ENCODE peak calls at places on chromosomes 3 and 15, in four cellular contexts. O is body of pancreas, H is GM12878, D is HepG2. C is an unnamed sample.

GRCh38 chr3:54870423-54870822 is 57.4 kb downstream of the LRTM1 start:
- ATAC-seq in D (peak; percentile 50), H (no peak), O (no peak), C (peak; percentile 60)

GRCh38 chr15:34927726-34928125 is 41.8 kb downstream of the AQR start:
- ATAC-seq in D (no peak), H (no peak), O (no peak), C (no peak)

GRCh38 chr15:62853833-62854210 is 188.7 kb upstream of the TPM1 start:
- ATAC-seq in D (no peak), H (no peak), O (no peak), C (no peak)

GRCh38 chr3:30438121-30438520 is 168.3 kb upstream of the TGFBR2 start:
- ATAC-seq in O (no peak), D (no peak), H (peak; percentile 38), C (no peak)

GRCh38 chr15:81723758-81724157 is 322.1 kb downstream of the MEX3B start:
- ATAC-seq in D (no peak), H (no peak), O (no peak), C (peak; percentile 70)

GRCh38 chr3:170274641-170275040 is 52.4 kb downstream of the PRKCI start:
- ATAC-seq in H (peak; percentile 27), D (no peak), O (no peak), C (no peak)

GRCh38 chr3:152259480-152259879 is 9.2 kb upstream of the MBNL1 start:
- ATAC-seq in H (no peak), O (no peak), D (no peak), C (no peak)

GRCh38 chr3:71047616-71048531 is 535.7 kb downstream of the FOXP1 start:
- ATAC-seq in D (no peak), H (no peak), O (no peak), C (no peak)

GRCh38 chr15:98728107-98728810 is 79.9 kb downstream of the IGF1R start:
- ATAC-seq in O (no peak), D (peak; percentile 3), H (no peak), C (peak; percentile 7)

GRCh38 chr3:11499144-11499543 is 144.6 kb downstream of the VGLL4 start:
- ATAC-seq in H (no peak), O (peak; percentile 49), D (peak; percentile 38), C (peak; percentile 79)

GRCh38 chr15:29924750-29925149 is 102.5 kb upstream of the TJP1 start:
- ATAC-seq in O (peak; percentile 85), H (no peak), D (peak; percentile 87), C (no peak)

GRCh38 chr3:69649713-69650419 is 89.4 kb upstream of the MITF start:
- ATAC-seq in H (no peak), D (no peak), O (no peak), C (peak; percentile 25)

GRCh38 chr15:41125063-41125669 is 9.1 kb upstream of the INO80 start:
- ATAC-seq in H (no peak), O (no peak), D (peak; percentile 85), C (no peak)

GRCh38 chr3:131532645-131533044 is 29.9 kb upstream of the MRPL3 start:
- ATAC-seq in H (no peak), O (no peak), D (no peak), C (no peak)

GRCh38 chr3:131067983-131068382 is 41.3 kb downstream of the NEK11 start:
- ATAC-seq in O (no peak), D (no peak), H (no peak), C (no peak)

GRCh38 chr15:43879386-43880355 is 52.9 kb downstream of the WDR76 start:
- ATAC-seq in H (no peak), O (no peak), D (no peak), C (no peak)

GRCh38 chr15:28185148-28185895 is 86.2 kb upstream of the OCA2 start:
- ATAC-seq in D (no peak), H (no peak), O (no peak), C (no peak)

GRCh38 chr15:101250331-101250730 is 1.5 kb downstream of the CHSY1 start:
- ATAC-seq in O (no peak), H (no peak), D (no peak), C (no peak)

GRCh38 chr15:52067545-52067926 is 45.0 kb downstream of the BCL2L10 start:
- ATAC-seq in H (peak; percentile 36), O (no peak), D (peak; percentile 15), C (no peak)

GRCh38 chr3:38337703-38338102 is 8.9 kb upstream of the XYLB start:
- ATAC-seq in O (no peak), D (no peak), H (no peak), C (no peak)

GRCh38 chr3:124916837-124917409 is 17.6 kb downstream of the MUC13 start:
- ATAC-seq in D (no peak), H (no peak), O (no peak), C (peak; percentile 46)

GRCh38 chr15:34038023-34038403 is 991 bp downstream of the AVEN start:
- ATAC-seq in D (peak; percentile 20), O (no peak), H (peak; percentile 32), C (peak; percentile 20)

GRCh38 chr3:193865339-193865738 is 270.6 kb upstream of the HES1 start:
- ATAC-seq in D (no peak), O (no peak), H (peak; percentile 97), C (no peak)

GRCh38 chr3:9914559-9915251 is 2.2 kb upstream of the IL17RC start:
- ATAC-seq in D (peak; percentile 65), O (no peak), H (no peak), C (no peak)

GRCh38 chr15:90837052-90837621 is 31.3 kb upstream of the FURIN start:
- ATAC-seq in H (no peak), O (no peak), D (no peak), C (no peak)

GRCh38 chr3:12556243-12556722 is 604 bp upstream of the MKRN2 start:
- ATAC-seq in H (no peak), O (no peak), D (peak; percentile 14), C (no peak)

GRCh38 chr15:67941643-67942315 is 101.9 kb upstream of the RNU6-1 start:
- ATAC-seq in O (no peak), D (peak; percentile 58), H (no peak), C (no peak)

GRCh38 chr15:57591237-57591821 is 375 bp upstream of the MYZAP start:
- ATAC-seq in D (no peak), O (peak; percentile 4), H (no peak), C (no peak)

GRCh38 chr3:82353281-82354171 is 592.1 kb upstream of the GBE1 start:
- ATAC-seq in H (peak; percentile 69), O (no peak), D (no peak), C (no peak)

GRCh38 chr3:178778579-178778978 is 242.3 kb downstream of the KCNMB2 start:
- ATAC-seq in O (no peak), D (no peak), H (no peak), C (no peak)

GRCh38 chr15:60580650-60581415 is 101.9 kb upstream of the ICE2 start:
- ATAC-seq in O (no peak), H (peak; percentile 36), D (no peak), C (no peak)

GRCh38 chr15:32641517-32642059 is at the start of gene SCG5:
- ATAC-seq in O (peak; percentile 40), D (no peak), H (no peak), C (no peak)

GRCh38 chr3:52841211-52841980 is 6.6 kb upstream of the MUSTN1 start:
- ATAC-seq in H (no peak), O (no peak), D (no peak), C (no peak)

GRCh38 chr15:51310064-51310463 is 28.3 kb downstream of the CYP19A1 start:
- ATAC-seq in D (no peak), H (no peak), O (no peak), C (peak; percentile 54)

GRCh38 chr3:37580237-37580636 is 281.4 kb upstream of the CTDSPL start:
- ATAC-seq in H (no peak), D (no peak), O (peak; percentile 15), C (peak; percentile 96)

GRCh38 chr3:149245738-149246451 is 24.3 kb upstream of the CP start:
- ATAC-seq in O (peak; percentile 59), H (peak; percentile 87), D (peak; percentile 86), C (peak; percentile 73)

GRCh38 chr3:132325634-132326033 is 8.4 kb downstream of the ACP3 start:
- ATAC-seq in O (peak; percentile 39), H (peak; percentile 61), D (no peak), C (no peak)

GRCh38 chr15:52233405-52233804 is 42.2 kb upstream of the GNB5 start:
- ATAC-seq in O (no peak), H (peak; percentile 79), D (no peak), C (no peak)

GRCh38 chr3:108134555-108134880 is 43.7 kb upstream of the CD47 start:
- ATAC-seq in H (peak; percentile 73), D (no peak), O (no peak), C (no peak)

GRCh38 chr15:63974036-63974435 is 72.2 kb downstream of the DAPK2 start:
- ATAC-seq in O (no peak), D (no peak), H (no peak), C (no peak)
- H3K4me1 ChIP-seq in O (peaks cover 44% of the 10 kb centered on the region), D (peaks cover 8% of the 10 kb centered on the region), H (peaks cover 40% of the 10 kb centered on the region), C (peaks cover 11% of the 10 kb centered on the region)

GRCh38 chr3:121418182-121418581 is 127.6 kb downstream of the POLQ start:
- ATAC-seq in H (no peak), O (no peak), D (no peak), C (no peak)
- H3K27me3 ChIP-seq in H (no peaks in the 10 kb centered on the region), O (no peaks in the 10 kb centered on the region), D (no peaks in the 10 kb centered on the region), C (no peaks in the 10 kb centered on the region)

GRCh38 chr3:8318002-8318649 is 183.5 kb upstream of the LMCD1 start:
- ATAC-seq in O (no peak), H (no peak), D (no peak), C (no peak)
- TF ChIP-seq POLR2A in O (no peak), H (no peak), D (no peak), C (no peak)

GRCh38 chr3:157131861-157132260 is 28.1 kb downstream of the CCNL1 start:
- ATAC-seq in O (no peak), D (no peak), H (no peak), C (no peak)

GRCh38 chr3:157132341-157132740 is 27.6 kb downstream of the CCNL1 start:
- ATAC-seq in O (no peak), D (no peak), H (no peak), C (no peak)

GRCh38 chr3:157133434-157134320 is 26.3 kb downstream of the CCNL1 start:
- ATAC-seq in D (no peak), O (no peak), H (no peak), C (no peak)

GRCh38 chr3:157134620-157135191 is 25.2 kb downstream of the CCNL1 start:
- ATAC-seq in H (peak; percentile 36), O (peak; percentile 75), D (peak; percentile 68), C (peak; percentile 34)

GRCh38 chr3:157132936-157133335 is 27.0 kb downstream of the CCNL1 start:
- ATAC-seq in H (no peak), D (no peak), O (no peak), C (no peak)
- H3K4me1 ChIP-seq in H (peaks cover 40% of the 10 kb centered on the region), D (peaks cover 90% of the 10 kb centered on the region), O (peaks cover 95% of the 10 kb centered on the region), C (no peaks in the 10 kb centered on the region)

GRCh38 chr3:171839270-171839669 is 3.9 kb upstream of the TMEM212 start:
- ATAC-seq in O (no peak), D (no peak), H (no peak), C (no peak)

GRCh38 chr3:171838218-171838720 is 4.9 kb upstream of the TMEM212 start:
- ATAC-seq in O (no peak), D (peak; percentile 64), H (peak; percentile 49), C (peak; percentile 88)

GRCh38 chr3:171840831-171841619 is 2.1 kb upstream of the TMEM212 start:
- ATAC-seq in O (no peak), D (peak; percentile 84), H (no peak), C (no peak)

GRCh38 chr3:171841620-171842000 is 1.5 kb upstream of the TMEM212 start:
- ATAC-seq in O (no peak), H (no peak), D (peak; percentile 20), C (no peak)

GRCh38 chr3:171840484-171840830 is 2.7 kb upstream of the TMEM212 start:
- ATAC-seq in D (no peak), O (no peak), H (no peak), C (no peak)
- H3K27me3 ChIP-seq in D (no peaks in the 10 kb centered on the region), O (no peaks in the 10 kb centered on the region), H (no peaks in the 10 kb centered on the region), C (no peaks in the 10 kb centered on the region)